ENCODE peak calls at places on chromosomes 7 and 10, in four cellular contexts. A is adrenal gland, G is uterus, W is spleen. T is an unnamed sample.

GRCh38 chr10:1159131-1160061 is 103.2 kb downstream of the WDR37 start:
- DNase-seq in W (peak), G (no peak), A (peak), T (no peak)

GRCh38 chr7:22052650-22053336 is 107.1 kb upstream of the CDCA7L start:
- DNase-seq in A (no peak), W (no peak), G (no peak), T (no peak)

GRCh38 chr7:157658851-157659412 is 322.1 kb downstream of the DNAJB6 start:
- DNase-seq in A (no peak), G (no peak), W (peak), T (no peak)

GRCh38 chr7:417973-418601 is 101.6 kb downstream of the PDGFA start:
- DNase-seq in A (no peak), G (no peak), W (peak), T (no peak)

GRCh38 chr7:4841836-4842235 is 20.0 kb downstream of the PAPOLB start:
- DNase-seq in G (no peak), W (no peak), A (no peak), T (no peak)

GRCh38 chr7:22444181-22444966 is 55.6 kb downstream of the STEAP1B start:
- DNase-seq in W (no peak), G (no peak), A (peak), T (no peak)

GRCh38 chr7:22093936-22094335 is 148.2 kb upstream of the CDCA7L start:
- DNase-seq in G (no peak), W (no peak), A (no peak), T (no peak)

GRCh38 chr7:15801565-15801964 is 115.1 kb upstream of the MEOX2 start:
- DNase-seq in A (no peak), G (no peak), W (no peak), T (peak)

GRCh38 chr10:102712843-102713242 is 1.4 kb downstream of the ARL3 start:
- DNase-seq in G (no peak), W (no peak), A (no peak), T (no peak)

GRCh38 chr10:14598809-14599764 is 175.6 kb downstream of the FAM107B start:
- DNase-seq in W (no peak), A (no peak), G (no peak), T (no peak)

GRCh38 chr10:348456-348855 is 213.2 kb downstream of the ZMYND11 start:
- DNase-seq in G (no peak), W (peak), A (no peak), T (no peak)

GRCh38 chr7:75762350-75762917 is 9.6 kb downstream of the CCL26 start:
- DNase-seq in A (no peak), W (no peak), G (no peak), T (no peak)

GRCh38 chr10:117005454-117006055 is 568 bp upstream of the SHTN1 start:
- DNase-seq in G (no peak), W (no peak), A (peak), T (peak)

GRCh38 chr10:48523212-48523819 is 81.6 kb downstream of the ARHGAP22 start:
- DNase-seq in A (peak), G (peak), W (peak), T (peak)

GRCh38 chr7:1114088-1114487 is 26.2 kb downstream of the GPER1 start:
- DNase-seq in W (peak), A (no peak), G (no peak), T (no peak)

GRCh38 chr7:80095545-80095944 is 39.1 kb upstream of the GNAI1 start:
- DNase-seq in A (no peak), W (no peak), G (no peak), T (no peak)

GRCh38 chr7:140876519-140877248 is 48.0 kb downstream of the BRAF start:
- DNase-seq in G (no peak), W (no peak), A (no peak), T (no peak)

GRCh38 chr7:69656077-69656476 is 57.8 kb downstream of the AUTS2 start:
- DNase-seq in A (no peak), W (no peak), G (no peak), T (no peak)

GRCh38 chr7:99380032-99380822 is 5.7 kb downstream of the ARPC1B start:
- DNase-seq in W (peak), G (no peak), A (peak), T (no peak)

GRCh38 chr10:88042162-88043100 is 179.0 kb downstream of the PTEN start:
- DNase-seq in W (no peak), A (peak), G (no peak), T (peak)

GRCh38 chr10:91758303-91759146 is 39.7 kb upstream of the TNKS2 start:
- DNase-seq in G (no peak), W (no peak), A (no peak), T (no peak)

GRCh38 chr10:26729395-26729794 is 31.9 kb downstream of the PDSS1 start:
- DNase-seq in A (no peak), G (no peak), W (no peak), T (no peak)
- TF ChIP-seq CTCF in A (no peak), G (no peak), W (no peak), T (no peak)

GRCh38 chr10:18418579-18419210 is 232.7 kb downstream of the NSUN6 start:
- DNase-seq in G (no peak), W (no peak), A (peak), T (no peak)

GRCh38 chr10:18419945-18420344 is 231.4 kb downstream of the NSUN6 start:
- DNase-seq in W (no peak), A (no peak), G (no peak), T (no peak)

GRCh38 chr10:18421726-18422293 is 229.6 kb downstream of the NSUN6 start:
- DNase-seq in W (no peak), G (no peak), A (no peak), T (no peak)

GRCh38 chr10:18424200-18424599 is 227.2 kb downstream of the NSUN6 start:
- DNase-seq in G (no peak), W (no peak), A (no peak), T (no peak)

GRCh38 chr10:18423058-18423637 is 228.2 kb downstream of the NSUN6 start:
- DNase-seq in W (no peak), A (no peak), G (no peak), T (no peak)
- TF ChIP-seq POLR2A in W (no peak), A (no peak), G (no peak), T (no peak)

GRCh38 chr10:22765660-22766547 is 51.5 kb upstream of the PIP4K2A start:
- DNase-seq in A (no peak), G (no peak), W (no peak), T (no peak)
- H3K4me3 ChIP-seq in A (no peak), G (no peak), W (no peak), T (no peak)

DNA sequence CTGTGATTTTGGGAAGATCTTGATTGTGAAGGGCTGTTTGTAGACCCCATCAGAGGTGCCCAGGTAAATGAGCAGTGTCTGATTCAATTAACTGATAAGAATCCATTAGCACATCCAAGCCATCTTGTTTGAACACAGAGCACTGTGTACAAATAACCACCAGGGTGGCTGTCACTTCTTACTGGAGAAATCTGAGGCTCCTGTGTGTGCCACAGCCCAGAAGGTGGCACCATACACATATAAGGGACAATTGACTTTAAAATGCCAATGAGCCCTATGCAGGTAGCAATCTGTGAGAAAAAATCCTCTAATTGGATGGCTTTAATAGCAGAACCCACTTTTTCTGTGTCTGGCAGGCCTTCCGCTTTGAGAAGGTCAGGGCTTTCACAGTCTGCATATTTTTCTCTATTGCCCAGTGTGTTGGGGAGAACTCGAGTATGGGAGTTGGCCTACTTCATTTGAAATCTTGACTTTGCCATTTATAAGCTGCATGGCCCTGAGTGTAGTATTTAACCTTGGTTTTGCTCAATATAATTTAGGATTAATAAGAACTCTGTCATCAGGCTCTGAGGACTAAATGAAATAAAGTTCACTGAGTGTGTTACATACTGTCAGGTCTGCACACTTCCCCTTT is 517.4 kb downstream of the CCSER2 start:
- DNase-seq in G (no peak), W (no peak), A (peak), T (no peak)
- TF ChIP-seq CTCF in G (no peak), W (no peak), A (no peak), T (no peak)

GRCh38 chr10:62815373-62816111 is 624 bp downstream of the EGR2 start:
- DNase-seq in A (no peak), G (no peak), W (peak), T (no peak)

GRCh38 chr10:62818426-62819011 is 2.4 kb upstream of the EGR2 start:
- DNase-seq in W (peak), A (peak), G (no peak), T (no peak)

GRCh38 chr10:62817763-62818425 is 1.7 kb upstream of the EGR2 start:
- DNase-seq in G (peak), A (peak), W (peak), T (peak)

GRCh38 chr10:62816179-62817119 is at the start of gene EGR2:
- DNase-seq in A (peak), G (peak), W (peak), T (peak)

GRCh38 chr10:62817120-62817762 is 1.1 kb upstream of the EGR2 start:
- DNase-seq in A (peak), G (peak), W (peak), T (peak)
- TF ChIP-seq POLR2A in A (no peak), G (no peak), W (no peak), T (no peak)

T was measured in lower leg skin.